ENCODE peak calls at places on chromosomes 6 and 20, in four cellular contexts. N, S, P and C are unnamed samples.

GRCh38 chr6:161137839-161138544 is 135.9 kb downstream of the AGPAT4 start:
- DNase-seq in S (no peak), P (no peak), N (no peak), C (peak)

GRCh38 chr6:161152904-161153662 is 120.8 kb downstream of the AGPAT4 start:
- DNase-seq in P (no peak), N (no peak), S (no peak), C (no peak)

GRCh38 chr20:3470627-3471396 is at the start of gene ATRN:
- DNase-seq in S (peak), N (peak), P (peak), C (peak)

GRCh38 chr20:40251284-40251932 is 437.6 kb downstream of the MAFB start:
- DNase-seq in S (no peak), P (no peak), N (no peak), C (no peak)

GRCh38 chr20:52078289-52078688 is 113.3 kb downstream of the ZFP64 start:
- DNase-seq in P (no peak), N (no peak), S (no peak), C (no peak)

GRCh38 chr6:18465410-18466154 is 78.4 kb downstream of the RNF144B start:
- DNase-seq in N (no peak), S (no peak), P (no peak), C (no peak)

GRCh38 chr6:22250486-22250885 is 46.4 kb downstream of the PRL start:
- DNase-seq in N (no peak), S (no peak), P (no peak), C (no peak)

GRCh38 chr6:161922631-161923119 is 648.8 kb upstream of the AGPAT4 start:
- DNase-seq in S (no peak), N (no peak), P (no peak), C (peak)

GRCh38 chr6:79813854-79814477 is 133.4 kb downstream of the ELOVL4 start:
- DNase-seq in P (peak), N (peak), S (peak), C (peak)

GRCh38 chr6:162032620-162033019 is 694.9 kb downstream of the PRKN start:
- DNase-seq in N (no peak), S (no peak), P (no peak), C (no peak)

GRCh38 chr20:62929051-62929538 is 2.8 kb upstream of the DIDO1 start:
- DNase-seq in S (peak), N (peak), P (peak), C (no peak)

GRCh38 chr6:105890521-105891244 is 195.5 kb upstream of the PRDM1 start:
- DNase-seq in P (no peak), N (no peak), S (no peak), C (no peak)

GRCh38 chr20:9884061-9884460 is 45.2 kb upstream of the PAK5 start:
- DNase-seq in P (no peak), N (no peak), S (no peak), C (no peak)

GRCh38 chr20:59006167-59006863 is 739 bp downstream of the CTSZ start:
- DNase-seq in N (no peak), S (no peak), P (no peak), C (no peak)

GRCh38 chr6:87789198-87789899 is 87.3 kb upstream of the AKIRIN2 start:
- DNase-seq in N (no peak), P (no peak), S (no peak), C (peak)